ENCODE peak calls at places on chromosome 22, in six cellular contexts. U, C, A, I, S and N are unnamed samples.
A peak's percentile ranks its signal among the peaks of the same experiment; 100 is the strongest.

GRCh38 chr22:19730662-19731360 is 7.5 kb downstream of the GP1BB start:
- DNase-seq in C (peak; percentile 87), S (peak; percentile 66), A (peak; percentile 79), I (peak; percentile 95), U (peak; percentile 69), N (peak; percentile 16)

GRCh38 chr22:50305658-50306566 is 1.5 kb downstream of the PLXNB2 start:
- DNase-seq in I (peak; percentile 80), S (peak; percentile 53), A (no peak), U (no peak), C (peak; percentile 86), N (no peak)

GRCh38 chr22:19289475-19290161 is 1.9 kb downstream of the CLTCL1 start:
- DNase-seq in A (no peak), S (no peak), I (no peak), C (no peak), U (no peak), N (no peak)

GRCh38 chr22:19121631-19122142 is 525 bp downstream of the DGCR2 start:
- DNase-seq in I (peak; percentile 83), S (peak; percentile 59), U (peak; percentile 27), C (peak; percentile 42), A (peak; percentile 24), N (no peak)

GRCh38 chr22:26106412-26106811 is 62.9 kb upstream of the SEZ6L start:
- DNase-seq in C (no peak), S (no peak), U (no peak), A (no peak), I (no peak), N (no peak)

GRCh38 chr22:46149493-46149997 is 781 bp upstream of the PPARA start:
- DNase-seq in C (peak; percentile 55), I (peak; percentile 80), A (peak; percentile 48), U (peak; percentile 55), S (peak; percentile 13), N (no peak)

GRCh38 chr22:24996420-24996952 is 44.0 kb downstream of the KIAA1671 start:
- DNase-seq in A (peak; percentile 41), U (no peak), S (peak; percentile 100), C (no peak), I (no peak), N (no peak)

GRCh38 chr22:44351685-44352377 is 39.1 kb upstream of the SHISAL1 start:
- DNase-seq in U (no peak), S (peak; percentile 94), A (no peak), C (peak; percentile 80), I (no peak), N (peak; percentile 10)

GRCh38 chr22:45781941-45782340 is 110.3 kb downstream of the ATXN10 start:
- DNase-seq in C (no peak), U (no peak), S (no peak), A (no peak), I (no peak), N (no peak)

DNA sequence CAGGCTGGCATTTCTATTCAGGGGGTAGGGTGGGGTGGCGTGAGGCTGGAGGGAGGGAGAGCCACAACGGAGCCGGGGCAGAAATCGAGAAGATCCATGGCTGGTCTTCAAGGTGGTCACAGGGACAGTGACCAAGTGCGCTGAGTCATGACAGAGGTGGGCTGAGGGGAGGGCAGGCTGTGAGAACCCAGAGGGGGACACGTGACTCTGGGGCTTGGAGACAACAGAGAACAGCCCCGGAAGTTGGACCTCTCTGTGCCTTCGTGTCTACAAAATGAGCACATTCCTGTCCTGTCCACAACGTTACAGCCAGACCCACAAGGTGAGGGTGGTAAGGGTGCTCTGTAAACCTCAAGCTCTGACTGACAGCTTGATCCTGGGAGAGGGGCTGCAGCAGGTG is 35.1 kb upstream of the ARFGAP3 start:
- DNase-seq in C (no peak), U (no peak), A (no peak), S (no peak), I (no peak), N (no peak)
- H3K27ac ChIP-seq in C (no peak overlapping the region), U (no peak overlapping the region), A (no peak overlapping the region), S (no peak overlapping the region), I (peak overlapping the region; percentile 84), N (no peak overlapping the region)

GRCh38 chr22:48576333-48577013 is 1251.2 kb downstream of the BRD1 start:
- DNase-seq in A (peak; percentile 57), U (no peak), I (no peak), S (peak; percentile 54), C (no peak), N (no peak)
- H3K4me3 ChIP-seq in A (peak overlapping the region; percentile 32), U (no peak overlapping the region), I (no peak overlapping the region), S (peak overlapping the region; percentile 16), C (peak overlapping the region; percentile 30), N (peak overlapping the region; percentile 89)

GRCh38 chr22:32745251-32745995 is 56.1 kb upstream of the TIMP3 start:
- DNase-seq in I (no peak), U (no peak), S (peak; percentile 99), A (peak; percentile 12), C (peak; percentile 77), N (no peak)
- H3K27ac ChIP-seq in I (no peak overlapping the region), U (no peak overlapping the region), S (peak overlapping the region; percentile 83), A (no peak overlapping the region), C (peak overlapping the region; percentile 47), N (no peak overlapping the region)

DNA sequence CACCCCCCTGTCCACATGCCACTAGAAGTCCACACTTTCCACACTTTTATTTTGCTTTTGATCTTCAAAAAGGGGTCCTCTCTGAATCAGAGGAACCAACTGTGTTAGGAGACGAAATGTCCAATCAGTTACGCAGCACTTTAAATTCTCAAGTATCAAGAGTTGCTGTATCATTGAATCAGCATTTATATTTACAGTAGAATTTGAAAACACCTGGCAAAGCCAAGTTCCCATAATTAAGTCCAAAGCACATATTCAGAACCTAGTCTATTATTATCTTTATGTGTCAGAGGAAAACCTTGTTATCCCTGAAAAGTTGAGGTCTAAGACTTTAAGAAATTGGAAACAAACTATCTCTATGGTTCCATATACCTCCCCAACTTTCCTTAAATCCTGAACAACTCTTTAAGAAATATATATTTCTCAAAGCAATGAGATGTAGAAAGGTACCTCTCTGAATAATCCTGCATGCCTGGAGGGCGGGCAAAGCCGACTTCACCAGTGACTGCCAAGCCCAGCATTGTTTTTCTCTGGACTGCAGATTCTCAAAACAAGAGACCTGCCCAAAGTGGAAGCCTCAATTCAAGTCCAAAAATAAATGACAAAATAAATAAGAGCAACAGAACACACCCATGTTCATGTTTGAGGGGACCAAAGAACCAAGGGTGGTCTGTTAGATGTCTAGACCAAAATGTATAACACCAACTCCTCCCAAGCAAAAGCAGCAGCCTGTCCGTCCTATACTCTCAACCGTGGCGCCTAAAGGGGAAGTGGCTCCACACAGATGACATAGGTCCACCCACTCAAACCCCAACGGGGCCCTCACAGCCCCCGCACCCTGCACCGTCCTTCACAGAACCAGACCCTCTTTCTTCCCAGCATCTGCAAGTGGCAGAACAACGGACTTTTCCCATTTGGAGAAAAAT is 76.0 kb upstream of the ARFGAP3 start:
- DNase-seq in A (no peak), U (no peak), C (no peak), S (no peak), I (no peak), N (no peak)
- H3K4me3 ChIP-seq in A (no peak overlapping the region), U (no peak overlapping the region), C (no peak overlapping the region), S (no peak overlapping the region), I (no peak overlapping the region), N (no peak overlapping the region)